ENCODE peak calls at places on chromosomes 13 and 19, in six cellular contexts. L, U, Y, B, N and D are unnamed samples.

GRCh38 chr19:7705387-7706187 is 3.7 kb upstream of the FCER2 start:
- DNase-seq in N (no peak), B (peak), Y (no peak), U (no peak), L (no peak), D (no peak)

GRCh38 chr13:50075619-50076097 is 60.4 kb downstream of the KCNRG start:
- DNase-seq in B (no peak), U (no peak), Y (no peak), L (no peak), N (no peak), D (no peak)

GRCh38 chr13:32001392-32001768 is 30.2 kb upstream of the FRY start:
- DNase-seq in L (peak), B (peak), N (peak), Y (peak), U (peak), D (peak)

GRCh38 chr13:98556968-98557591 is 19.8 kb downstream of the STK24 start:
- DNase-seq in L (no peak), U (peak), B (no peak), N (no peak), Y (no peak), D (peak)

GRCh38 chr19:44905437-44906160 is at the start of gene APOE:
- DNase-seq in B (no peak), L (peak), U (peak), N (peak), Y (peak), D (no peak)

GRCh38 chr13:106048386-106048785 is 487.1 kb downstream of the EFNB2 start:
- DNase-seq in Y (no peak), N (no peak), L (no peak), U (no peak), B (no peak), D (no peak)

GRCh38 chr13:94121686-94122085 is 357.8 kb downstream of the DCT start:
- DNase-seq in L (no peak), B (no peak), U (no peak), Y (no peak), N (peak), D (peak)

GRCh38 chr13:79779761-79780160 is 298.8 kb downstream of the NDFIP2 start:
- DNase-seq in L (no peak), Y (peak), N (peak), B (peak), U (peak), D (peak)

GRCh38 chr13:34044660-34045080 is 226.7 kb downstream of the RFC3 start:
- DNase-seq in U (no peak), B (peak), N (peak), L (no peak), Y (no peak), D (peak)

GRCh38 chr19:8149261-8150094 is at the start of gene FBN3:
- DNase-seq in Y (peak), B (no peak), L (peak), N (no peak), U (peak), D (no peak)

GRCh38 chr13:21672811-21673591 is 2.1 kb downstream of the FGF9 start:
- DNase-seq in U (no peak), L (no peak), B (peak), N (no peak), Y (peak), D (no peak)

DNA sequence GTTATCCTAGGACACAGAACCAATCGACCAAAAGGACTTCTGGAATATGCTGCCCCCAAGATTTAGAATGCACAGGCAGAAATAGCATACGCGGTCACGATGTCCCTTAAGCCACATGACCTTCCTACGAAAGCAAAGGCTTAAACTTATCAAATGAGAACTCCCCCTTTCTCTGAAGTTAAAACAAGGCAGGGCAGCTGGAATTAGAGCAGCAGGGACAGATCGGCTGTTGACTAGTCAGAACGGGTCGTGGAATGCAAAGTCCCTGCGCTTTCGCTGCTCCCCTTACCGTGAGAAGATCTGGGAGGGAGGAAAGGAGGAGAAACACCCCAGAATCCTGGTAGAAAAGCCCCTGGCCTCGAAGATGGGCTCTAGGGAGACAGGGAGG is 799 bp upstream of the USPL1 start:
- DNase-seq in L (no peak), U (peak), N (peak), Y (no peak), B (peak), D (peak)
- H3K18ac ChIP-seq in L (peak), U (peak), N (peak), Y (peak), B (peak), D (peak)

DNA sequence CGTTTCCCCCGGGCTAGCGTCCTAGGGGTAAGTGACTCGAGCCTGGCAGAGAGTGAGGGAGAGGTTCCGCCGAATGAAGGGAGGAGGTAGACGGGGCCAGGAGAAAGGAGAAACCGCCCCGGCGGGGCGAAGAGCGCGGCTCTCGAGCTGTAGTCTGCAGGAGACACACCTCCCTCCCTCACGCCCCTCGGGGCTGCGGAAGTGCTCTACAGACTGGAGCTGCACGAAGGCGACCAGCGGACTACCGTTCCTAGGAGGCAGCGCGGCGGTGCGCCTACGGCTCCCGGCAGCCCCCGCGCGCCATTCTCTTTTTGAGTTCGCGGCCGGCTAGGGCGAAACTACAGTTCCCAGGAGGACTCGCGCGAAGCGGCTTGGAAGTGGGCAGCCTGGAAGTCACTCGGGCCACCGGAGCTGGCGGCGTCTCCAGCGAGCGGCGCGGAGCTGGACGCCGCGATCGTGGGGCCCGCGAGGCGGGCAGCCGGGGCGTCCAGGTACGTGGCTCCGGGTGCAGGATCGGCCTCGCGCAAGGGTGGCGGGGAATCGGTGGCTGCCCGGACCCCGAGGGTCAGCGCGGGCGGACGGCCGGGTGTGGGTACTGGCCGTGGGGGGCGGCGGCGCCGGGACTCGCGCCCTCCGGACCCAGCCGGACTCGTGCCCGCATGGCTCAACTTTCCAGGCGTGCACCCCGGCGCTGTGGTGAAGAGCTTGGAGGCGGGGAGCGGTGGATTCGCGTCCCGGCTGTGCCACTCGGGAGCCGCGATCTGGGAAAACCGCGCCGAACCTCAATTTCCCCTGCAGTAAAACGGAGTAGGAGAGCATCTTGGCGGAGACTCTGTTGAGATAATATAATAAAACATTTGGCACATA is at the start of gene SIPA1L3:
- DNase-seq in B (peak), N (peak), Y (peak), L (peak), U (peak), D (peak)
- H3K18ac ChIP-seq in B (peak), N (peak), Y (peak), L (peak), U (peak), D (peak)

DNA sequence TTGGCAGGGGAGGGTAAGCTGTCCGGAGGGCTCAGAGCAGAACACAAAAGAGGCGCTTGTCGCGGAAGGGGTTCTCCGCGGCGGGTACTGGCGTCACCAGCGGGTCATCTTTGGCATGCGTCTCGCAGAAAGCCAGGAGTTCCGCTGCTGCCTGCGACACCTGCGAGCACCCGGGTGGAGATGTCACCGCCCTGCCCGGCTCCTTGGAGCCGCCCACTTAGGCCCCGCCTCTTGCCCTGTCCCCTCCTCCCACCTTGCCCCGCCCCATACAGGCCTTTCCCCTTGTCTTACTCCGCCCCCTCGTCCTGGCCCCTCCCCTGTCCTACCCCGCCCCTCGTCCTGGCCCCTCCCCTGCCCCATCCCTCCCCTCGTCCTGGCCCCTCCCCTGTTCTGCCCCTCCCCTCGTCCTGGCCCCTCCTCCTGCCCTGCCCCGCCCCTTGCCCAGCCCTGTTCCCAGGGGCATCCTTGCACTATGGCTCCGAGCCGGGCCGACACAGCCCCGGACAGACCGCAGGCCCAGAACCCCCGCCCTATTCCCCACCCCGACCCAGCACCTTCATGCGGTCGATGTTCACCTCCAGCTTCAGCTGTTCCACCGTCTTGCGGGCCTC is 1.9 kb downstream of the GNG8 start:
- DNase-seq in B (peak), L (peak), U (peak), N (peak), Y (peak), D (peak)
- H3K18ac ChIP-seq in B (no peak), L (no peak), U (no peak), N (peak), Y (peak), D (no peak)

GRCh38 chr13:91132381-91132780 is 215.1 kb upstream of the MIR17HG start:
- DNase-seq in L (no peak), U (no peak), Y (no peak), B (no peak), N (no peak), D (no peak)

GRCh38 chr13:91123456-91124127 is 223.9 kb upstream of the MIR17HG start:
- DNase-seq in Y (no peak), B (peak), U (peak), L (no peak), N (peak), D (no peak)

GRCh38 chr13:91126806-91127205 is 220.7 kb upstream of the MIR17HG start:
- DNase-seq in N (peak), L (no peak), Y (no peak), U (no peak), B (no peak), D (no peak)

GRCh38 chr13:91132786-91133185 is 214.7 kb upstream of the MIR17HG start:
- DNase-seq in N (no peak), B (no peak), U (no peak), Y (no peak), L (no peak), D (no peak)

DNA sequence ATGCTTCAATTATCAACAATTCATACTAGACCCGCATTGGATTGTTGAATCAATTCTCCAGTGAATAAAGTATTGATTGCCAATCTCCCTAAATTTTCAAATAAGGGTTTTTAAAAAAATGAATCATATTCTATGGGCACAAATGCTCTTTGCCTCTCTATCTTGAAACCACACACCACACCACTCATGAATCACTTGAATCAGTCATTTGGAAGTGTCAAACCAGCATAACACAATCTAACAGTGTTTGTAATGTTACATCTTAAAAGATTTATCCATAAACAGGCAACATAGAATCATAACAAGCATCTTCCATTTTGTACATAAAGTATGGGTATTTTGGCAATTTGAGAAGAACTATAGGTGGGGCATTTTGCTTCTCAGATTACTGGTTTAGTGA is 219.5 kb upstream of the MIR17HG start:
- DNase-seq in B (no peak), L (no peak), N (no peak), Y (no peak), U (no peak), D (no peak)
- H3K18ac ChIP-seq in B (no peak), L (no peak), N (no peak), Y (no peak), U (no peak), D (no peak)